ENCODE peak calls at places on chromosomes 13 and 19, in eight cellular contexts. B is ascending aorta, R is pulmonary artery endothelial cell, S is amniotic stem cell, T is NCI-H1105 treated with DMSO at 0.1 percent for 48 hours, O is NCI-H446, G is KG1, P is neural progenitor cell. Z is an unnamed sample.

GRCh38 chr13:93169980-93170379 is 56.6 kb upstream of the GPC6 start:
- DNase-seq in T (no peak), P (no peak), G (no peak), S (no peak), B (no peak), O (no peak), R (no peak), Z (no peak)

GRCh38 chr19:1321539-1321938 is 35.9 kb downstream of the EFNA2 start:
- DNase-seq in O (no peak), G (no peak), S (no peak), B (no peak), R (no peak), T (no peak), P (no peak), Z (no peak)

GRCh38 chr19:15471639-15472101 is 7.3 kb upstream of the RASAL3 start:
- DNase-seq in P (no peak), S (no peak), B (no peak), R (no peak), O (no peak), G (no peak), T (no peak), Z (no peak)

GRCh38 chr13:99314640-99315176 is 7.5 kb upstream of the GPR183 start:
- DNase-seq in O (no peak), T (no peak), G (no peak), S (no peak), P (no peak), B (no peak), R (peak), Z (no peak)

GRCh38 chr13:25372275-25373081 is 704 bp downstream of the ATP8A2 start:
- DNase-seq in G (no peak), S (no peak), T (peak), R (no peak), O (no peak), B (no peak), P (peak), Z (no peak)

GRCh38 chr19:2270157-2270571 is 11.8 kb downstream of the PEAK3 start:
- DNase-seq in B (no peak), T (no peak), P (peak), R (no peak), O (no peak), S (no peak), G (no peak), Z (no peak)

GRCh38 chr19:48239582-48240141 is 16.1 kb downstream of the CARD8 start:
- DNase-seq in G (no peak), R (no peak), B (no peak), O (no peak), S (no peak), T (no peak), P (no peak), Z (no peak)

GRCh38 chr19:17127671-17128070 is 52.1 kb downstream of the MYO9B start:
- DNase-seq in O (no peak), R (no peak), B (no peak), G (no peak), T (no peak), P (no peak), S (no peak), Z (no peak)

GRCh38 chr13:105165449-105166125 is 1369.9 kb downstream of the EFNB2 start:
- DNase-seq in G (no peak), S (no peak), R (no peak), P (no peak), O (no peak), B (no peak), T (no peak), Z (no peak)

GRCh38 chr19:50639121-50640112 is at the start of gene SYT3:
- DNase-seq in O (no peak), B (no peak), T (peak), R (no peak), S (no peak), P (peak), G (no peak), Z (no peak)

GRCh38 chr19:6865849-6866248 is 21.5 kb upstream of the ADGRE1 start:
- DNase-seq in O (no peak), T (no peak), B (no peak), S (no peak), R (no peak), P (no peak), G (no peak), Z (no peak)

GRCh38 chr19:11849264-11849615 is 714 bp downstream of the ZNF439 start:
- DNase-seq in S (no peak), B (no peak), T (no peak), O (no peak), R (no peak), P (no peak), G (peak), Z (no peak)

GRCh38 chr13:23656637-23657036 is 86.4 kb downstream of the TNFRSF19 start:
- DNase-seq in T (peak), P (no peak), S (no peak), O (no peak), B (no peak), G (no peak), R (peak), Z (no peak)

GRCh38 chr19:21697698-21698097 is 69.7 kb downstream of the ZNF100 start:
- DNase-seq in T (no peak), R (no peak), B (no peak), G (no peak), O (no peak), S (no peak), P (no peak), Z (no peak)

GRCh38 chr13:58087566-58087965 is 456.0 kb downstream of the PCDH17 start:
- DNase-seq in R (no peak), S (no peak), O (no peak), T (no peak), B (no peak), P (no peak), G (no peak), Z (no peak)

GRCh38 chr13:97855570-97855970 is 97.9 kb upstream of the IPO5 start:
- DNase-seq in S (peak), B (no peak), O (peak), P (peak), T (peak), G (no peak), R (peak), Z (no peak)

GRCh38 chr19:17560205-17560595 is 4.8 kb downstream of the COLGALT1 start:
- DNase-seq in G (no peak), T (no peak), R (peak), S (no peak), B (no peak), O (no peak), P (no peak), Z (no peak)

GRCh38 chr19:43362179-43362578 is 8.7 kb downstream of the CD177 start:
- DNase-seq in P (no peak), T (no peak), B (no peak), G (no peak), R (no peak), S (no peak), O (no peak), Z (no peak)

GRCh38 chr19:32253683-32254020 is 91.8 kb upstream of the ZNF507 start:
- DNase-seq in O (no peak), B (no peak), T (no peak), P (no peak), G (no peak), R (no peak), S (no peak), Z (no peak)

GRCh38 chr19:11921852-11922495 is 2.9 kb upstream of the ZNF700 start:
- DNase-seq in O (no peak), R (no peak), P (no peak), T (no peak), S (no peak), B (no peak), G (no peak), Z (no peak)